ENCODE peak calls at places on chromosomes 16 and 17, in eight cellular contexts. H is aorta; V is tibial nerve; F is ascending aorta; M is colonic mucosa; Q is endothelial cell of umbilical vein; L is cardiac muscle cell; D is CD8-positive, alpha-beta memory T cell. X is an unnamed sample. For H3K27me3 and H3K4me1, the result is how much of the 10 kb centered on the place peaks cover.

GRCh38 chr16:72858611-72859493 is 189.1 kb downstream of the ZFHX3 start:
- DNase-seq in H (peak), V (no peak), F (peak), M (no peak), Q (no peak), L (peak), D (no peak), X (peak)

GRCh38 chr16:25126820-25127232 is 15.3 kb downstream of the LCMT1 start:
- DNase-seq in H (no peak), V (no peak), F (no peak), M (peak), Q (peak), L (peak), D (no peak), X (no peak)

GRCh38 chr17:65560628-65561371 is 648 bp downstream of the AXIN2 start:
- DNase-seq in H (peak), V (peak), F (peak), M (peak), Q (peak), L (peak), D (peak), X (peak)

GRCh38 chr16:88390760-88391496 is 8.2 kb downstream of the ZNF469 start:
- DNase-seq in H (peak), V (no peak), F (no peak), M (no peak), Q (no peak), L (no peak), D (no peak), X (no peak)

GRCh38 chr16:86739808-86740207 is 161.5 kb downstream of the FOXL1 start:
- DNase-seq in H (no peak), V (no peak), F (no peak), M (no peak), Q (no peak), L (no peak), D (no peak), X (no peak)

GRCh38 chr16:85258616-85259015 is 146.3 kb upstream of the CIBAR2 start:
- DNase-seq in H (no peak), V (no peak), F (no peak), M (no peak), Q (no peak), L (no peak), D (no peak), X (no peak)

GRCh38 chr16:64952177-64952576 is 169.7 kb downstream of the CDH11 start:
- DNase-seq in H (no peak), V (no peak), F (no peak), M (no peak), Q (peak), L (peak), D (no peak), X (no peak)

GRCh38 chr16:65414284-65414984 is 292.6 kb upstream of the CDH11 start:
- DNase-seq in H (no peak), V (no peak), F (no peak), M (no peak), Q (peak), L (peak), D (no peak), X (no peak)

GRCh38 chr16:85436636-85437160 is 176.4 kb upstream of the GSE1 start:
- DNase-seq in H (peak), V (no peak), F (no peak), M (peak), Q (no peak), L (peak), D (no peak), X (no peak)

GRCh38 chr17:77807051-77807745 is 151.3 kb upstream of the TNRC6C start:
- DNase-seq in H (no peak), V (no peak), F (no peak), M (no peak), Q (no peak), L (no peak), D (no peak), X (no peak)

GRCh38 chr16:4319454-4319853 is 3.6 kb downstream of the GLIS2 start:
- DNase-seq in H (peak), V (peak), F (no peak), M (peak), Q (no peak), L (no peak), D (peak), X (no peak)

GRCh38 chr16:84348386-84348785 is 20.0 kb upstream of the ATP2C2 start:
- DNase-seq in H (no peak), V (no peak), F (no peak), M (no peak), Q (no peak), L (peak), D (no peak), X (no peak)

GRCh38 chr16:82329504-82330192 is 159.6 kb upstream of the MPHOSPH6 start:
- DNase-seq in H (no peak), V (no peak), F (no peak), M (no peak), Q (no peak), L (no peak), D (no peak), X (no peak)

GRCh38 chr16:1987198-1987597 is 2.6 kb upstream of the SYNGR3 start:
- DNase-seq in H (no peak), V (no peak), F (no peak), M (no peak), Q (no peak), L (no peak), D (no peak), X (no peak)

GRCh38 chr16:14409563-14409962 is 220.5 kb downstream of the PARN start:
- DNase-seq in H (peak), V (peak), F (peak), M (peak), Q (no peak), L (peak), D (no peak), X (no peak)

GRCh38 chr16:10877472-10877946 is 507 bp downstream of the CIITA start:
- DNase-seq in H (no peak), V (no peak), F (no peak), M (no peak), Q (no peak), L (no peak), D (no peak), X (no peak)

GRCh38 chr17:71926746-71927398 is 193.9 kb upstream of the SOX9 start:
- DNase-seq in H (no peak), V (no peak), F (no peak), M (no peak), Q (no peak), L (no peak), D (no peak), X (no peak)

GRCh38 chr17:64707077-64707591 is 45.0 kb upstream of the SMURF2 start:
- DNase-seq in H (peak), V (peak), F (peak), M (peak), Q (peak), L (peak), D (no peak), X (peak)

GRCh38 chr16:56984639-56985038 is 4.7 kb upstream of the NLRC5 start:
- DNase-seq in H (peak), V (no peak), F (no peak), M (no peak), Q (no peak), L (no peak), D (no peak), X (no peak)

GRCh38 chr17:66395961-66396360 is 93.5 kb downstream of the PRKCA start:
- DNase-seq in H (no peak), V (no peak), F (no peak), M (no peak), Q (no peak), L (no peak), D (no peak), X (no peak)

GRCh38 chr17:29154516-29155234 is 25.5 kb downstream of the MYO18A start:
- DNase-seq in H (peak), V (no peak), F (no peak), M (peak), Q (peak), L (no peak), D (no peak), X (no peak)

GRCh38 chr16:89350701-89351380 is 133.3 kb downstream of the ZNF778 start:
- DNase-seq in H (peak), V (no peak), F (no peak), M (no peak), Q (no peak), L (no peak), D (peak), X (no peak)

GRCh38 chr17:38447502-38448095 is 19.3 kb downstream of the ARHGAP23 start:
- DNase-seq in H (peak), V (no peak), F (no peak), M (no peak), Q (peak), L (no peak), D (no peak), X (no peak)

GRCh38 chr17:68089881-68090280 is 54.3 kb downstream of the KPNA2 start:
- DNase-seq in H (peak), V (peak), F (no peak), M (peak), Q (peak), L (peak), D (no peak), X (peak)

GRCh38 chr16:5007256-5007655 is 26.5 kb downstream of the NAGPA start:
- DNase-seq in H (peak), V (no peak), F (no peak), M (no peak), Q (no peak), L (no peak), D (no peak), X (no peak)

GRCh38 chr17:15287533-15288267 is 22.6 kb upstream of the PMP22 start:
- DNase-seq in H (no peak), V (no peak), F (no peak), M (no peak), Q (no peak), L (peak), D (no peak), X (no peak)

GRCh38 chr17:64357191-64357981 is 33.3 kb downstream of the PECAM1 start:
- DNase-seq in H (peak), V (peak), F (no peak), M (peak), Q (peak), L (peak), D (no peak), X (no peak)

GRCh38 chr17:65633146-65633881 is 71.9 kb upstream of the AXIN2 start:
- DNase-seq in H (no peak), V (no peak), F (no peak), M (no peak), Q (peak), L (no peak), D (no peak), X (no peak)

GRCh38 chr17:71649986-71650385 is 470.8 kb upstream of the SOX9 start:
- DNase-seq in H (no peak), V (no peak), F (no peak), M (no peak), Q (no peak), L (no peak), D (no peak), X (no peak)

GRCh38 chr17:61456688-61457225 is 4.5 kb downstream of the TBX4 start:
- DNase-seq in H (no peak), V (no peak), F (peak), M (no peak), Q (no peak), L (no peak), D (no peak), X (no peak)

GRCh38 chr17:71900830-71901229 is 220.0 kb upstream of the SOX9 start:
- DNase-seq in H (no peak), V (no peak), F (no peak), M (no peak), Q (no peak), L (no peak), D (no peak), X (no peak)

GRCh38 chr16:66936462-66936861 is 1.1 kb downstream of the CES2 start:
- DNase-seq in H (no peak), V (no peak), F (no peak), M (peak), Q (no peak), L (no peak), D (no peak), X (no peak)
- H3K4me3 ChIP-seq in H (no peak), V (no peak), F (no peak), M (peak), Q (no peak), L (peak), D (no peak), X (no peak)

DNA sequence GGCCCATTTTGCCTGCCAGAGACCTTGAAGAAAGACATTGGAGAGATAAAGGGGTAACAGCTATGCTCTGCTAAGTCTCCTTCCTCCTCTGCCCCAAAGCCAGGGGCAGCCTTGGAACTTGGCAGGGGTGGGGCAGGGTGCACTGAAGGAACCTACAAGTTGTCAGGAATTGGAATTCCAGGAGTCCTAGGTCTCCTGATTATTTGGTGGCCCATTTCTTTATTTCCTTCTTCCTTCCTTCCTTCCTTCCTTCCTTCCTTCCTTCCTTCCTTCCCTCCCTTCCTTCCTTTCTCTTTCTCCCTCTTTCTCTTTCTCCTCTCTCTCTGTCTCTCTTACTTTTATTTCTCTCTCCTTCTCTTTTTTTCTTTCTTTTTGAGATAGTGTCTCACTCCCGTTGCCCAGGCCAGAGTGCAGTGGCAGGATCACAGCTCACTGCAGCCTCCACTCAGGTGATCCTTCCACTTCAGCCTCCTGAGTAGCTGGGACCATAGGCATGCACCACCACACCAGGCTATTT is 8.5 kb upstream of the FZD2 start:
- DNase-seq in H (no peak), V (no peak), F (no peak), M (no peak), Q (no peak), L (no peak), D (no peak), X (no peak)
- H3K27me3 ChIP-seq in H (under half), V (under half), F (under half), M (under half), Q (under half), L (under half), D (under half), X (under half)

DNA sequence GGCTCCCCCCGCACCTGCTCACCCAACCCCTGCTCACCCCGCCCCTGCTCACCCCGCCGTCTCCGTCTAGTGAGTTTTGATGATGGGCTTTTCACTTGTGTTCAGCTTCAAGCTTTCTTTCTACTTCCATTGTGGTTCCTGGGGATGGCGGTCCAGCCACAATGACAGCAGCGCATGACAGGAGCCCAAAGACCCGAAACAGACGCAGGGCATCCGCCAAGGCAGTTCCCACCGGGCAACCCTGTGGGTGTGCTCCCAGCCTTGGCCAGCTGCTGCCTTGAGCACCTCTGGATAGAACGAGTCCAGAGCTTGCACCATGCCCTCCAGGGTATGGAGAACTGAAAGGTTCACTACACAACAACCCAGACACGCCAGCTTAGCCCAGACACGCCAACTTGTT is 92.9 kb upstream of the CHMP6 start:
- DNase-seq in H (peak), V (no peak), F (no peak), M (no peak), Q (no peak), L (no peak), D (no peak), X (no peak)
- H3K4me1 ChIP-seq in H (under half), V (under half), F (under half), M (under half), Q (under half), L (under half), D (under half), X (under half)

GRCh38 chr17:35797370-35797769 is 1.9 kb upstream of the MMP28 start:
- DNase-seq in H (no peak), V (no peak), F (no peak), M (no peak), Q (no peak), L (no peak), D (no peak), X (no peak)
- H3K4me3 ChIP-seq in H (no peak), V (no peak), F (no peak), M (no peak), Q (no peak), L (no peak), D (no peak), X (no peak)

DNA sequence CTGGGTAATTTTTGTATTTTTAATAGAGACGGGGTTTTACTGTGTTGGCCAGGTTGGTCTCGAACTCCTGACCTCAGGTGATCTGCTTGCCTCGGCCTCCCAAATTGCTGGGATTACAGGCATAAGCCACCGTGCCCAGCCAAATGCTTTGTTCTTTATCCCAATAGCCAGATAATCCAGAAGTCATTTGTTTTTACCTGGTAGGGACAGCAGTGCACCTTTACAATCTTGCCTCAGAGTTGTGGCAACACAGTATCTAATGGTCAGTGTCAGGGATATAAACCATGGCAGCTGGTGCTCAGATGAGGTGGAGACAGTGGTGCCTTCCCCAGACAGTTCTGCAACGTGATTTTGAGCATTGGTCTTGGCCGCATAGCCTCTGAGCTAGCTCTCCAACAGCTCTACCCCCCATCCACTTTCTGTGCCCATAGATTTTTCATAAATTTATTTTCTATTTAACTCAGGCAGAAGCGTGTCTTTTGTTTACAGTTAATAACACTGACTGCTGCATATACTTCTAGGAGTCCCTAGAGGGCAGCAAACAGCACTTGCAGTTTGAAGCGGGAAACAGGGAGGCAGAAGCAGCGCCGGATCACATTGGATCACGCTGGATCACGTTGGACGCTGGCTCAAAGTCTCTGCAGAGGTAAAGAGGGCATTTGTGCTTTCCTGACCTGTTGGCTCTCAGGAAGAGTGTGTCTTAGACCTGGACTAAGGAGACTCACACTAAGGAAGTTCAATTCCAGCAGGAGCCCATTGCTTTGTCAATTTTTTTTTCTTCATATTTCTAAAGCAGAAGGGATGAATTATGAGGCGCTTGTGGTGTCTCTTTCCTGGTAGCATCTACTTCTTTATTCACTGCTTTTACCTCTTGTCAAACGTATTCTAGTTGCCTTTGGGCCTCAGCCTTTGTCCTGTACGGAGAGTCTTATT is 5.1 kb upstream of the GGT6 start:
- DNase-seq in H (peak), V (peak), F (peak), M (peak), Q (peak), L (peak), D (peak), X (peak)
- H3K27me3 ChIP-seq in H (under half), V (under half), F (under half), M (under half), Q (under half), L (under half), D (under half), X (under half)

DNA sequence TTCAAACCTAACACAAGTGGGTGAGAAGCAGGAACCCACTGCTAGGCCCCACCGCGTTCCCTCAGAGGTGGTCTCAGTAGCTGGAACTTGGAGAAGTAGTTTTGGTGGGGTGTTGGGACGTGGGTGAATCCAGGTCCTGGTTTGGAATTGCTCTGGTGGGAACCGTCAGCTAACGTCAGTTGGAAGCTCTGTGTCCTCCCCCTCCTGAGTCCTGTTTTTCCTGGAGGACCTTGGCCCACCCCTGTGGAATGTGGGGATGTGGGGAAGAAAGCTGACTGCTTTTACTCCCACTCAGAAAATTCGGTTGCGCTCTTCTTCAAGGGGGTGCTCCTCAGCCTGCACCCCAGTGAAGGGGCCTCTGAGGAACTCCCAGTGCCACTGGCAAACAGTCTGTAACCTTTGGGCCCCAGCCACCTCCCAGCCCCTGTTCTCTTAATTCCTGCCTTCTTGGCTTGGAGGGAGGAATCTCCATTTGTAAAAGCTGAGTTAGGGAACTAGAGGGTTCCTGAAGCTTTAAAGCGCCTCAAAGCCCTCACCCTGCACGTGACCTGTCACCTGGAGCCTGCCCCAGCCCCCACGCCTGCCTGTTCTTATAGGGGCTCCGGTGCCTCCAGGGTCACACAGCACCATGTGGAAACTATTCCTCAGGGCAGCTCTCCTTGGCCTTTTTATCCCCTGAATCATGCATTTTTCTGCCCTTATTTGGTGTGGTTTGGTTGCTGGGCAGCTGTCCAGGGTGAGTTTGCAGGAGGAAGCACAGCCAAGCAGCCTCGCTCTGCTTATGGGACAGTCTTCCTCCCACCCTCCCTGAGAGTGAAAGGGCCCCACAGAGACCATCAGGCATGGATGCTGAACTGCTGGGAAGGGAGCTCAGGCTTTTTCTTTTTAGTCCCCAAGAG is 16.2 kb upstream of the NAGLU start:
- DNase-seq in H (peak), V (peak), F (peak), M (peak), Q (peak), L (peak), D (no peak), X (no peak)
- H3K4me1 ChIP-seq in H (under half), V (under half), F (half or more), M (under half), Q (half or more), L (under half), D (under half), X (under half)

GRCh38 chr17:49357516-49357915 is 4.5 kb downstream of the ZNF652 start:
- DNase-seq in H (no peak), V (no peak), F (no peak), M (no peak), Q (no peak), L (no peak), D (no peak), X (no peak)
- H3K4me3 ChIP-seq in H (no peak), V (no peak), F (no peak), M (no peak), Q (no peak), L (no peak), D (peak), X (no peak)

DNA sequence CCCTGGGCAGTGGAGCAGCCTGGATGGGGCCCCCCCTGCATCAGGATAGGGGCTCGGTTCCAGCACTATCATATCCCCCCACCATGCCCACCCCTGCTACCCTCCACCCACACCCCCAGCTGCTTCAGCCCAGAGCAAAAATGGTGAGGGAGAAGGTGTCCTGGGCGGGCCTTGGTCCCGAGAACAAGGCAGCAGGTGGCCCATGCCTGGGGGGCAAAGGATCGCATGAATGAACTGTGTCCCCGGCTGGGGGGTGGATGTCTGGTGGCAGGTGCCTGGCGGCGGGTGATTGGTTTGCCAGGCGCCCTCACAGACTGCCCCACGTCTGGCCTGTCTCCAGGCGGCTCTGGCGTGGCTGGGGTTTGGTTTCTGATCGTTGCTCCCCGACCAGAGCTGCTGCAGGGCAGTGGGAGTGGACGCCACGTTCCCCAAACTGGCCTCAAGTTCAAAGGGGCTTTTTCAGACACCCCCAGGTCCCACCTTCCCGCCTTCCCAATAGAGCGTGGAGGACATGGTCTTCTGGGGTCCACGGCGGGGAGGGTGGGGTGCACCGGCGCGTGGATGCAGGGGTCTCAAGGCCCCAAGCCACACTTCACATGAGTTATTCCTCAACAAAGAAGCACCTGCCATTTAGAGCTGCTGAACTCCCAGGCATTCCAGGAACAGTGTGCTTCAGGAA is 12.6 kb downstream of the UTS2R start:
- DNase-seq in H (peak), V (no peak), F (no peak), M (no peak), Q (no peak), L (no peak), D (peak), X (peak)
- H3K27me3 ChIP-seq in H (under half), V (under half), F (under half), M (under half), Q (under half), L (under half), D (under half), X (under half)

X was measured in BE2C.